ENCODE peak calls at places on chromosomes 13 and 19, in six cellular contexts. O, U, P, I, Q and K are unnamed samples.

GRCh38 chr19:47444388-47444821 is 25.1 kb upstream of the MEIS3 start:
- DNase-seq in O (no peak), U (peak), P (no peak), I (no peak), Q (no peak), K (no peak)

GRCh38 chr13:23810842-23811241 is 78.4 kb downstream of the MIPEP start:
- DNase-seq in O (no peak), U (no peak), P (no peak), I (no peak), Q (no peak), K (no peak)

GRCh38 chr13:38662362-38662761 is 24.5 kb upstream of the FREM2 start:
- DNase-seq in O (no peak), U (no peak), P (no peak), I (no peak), Q (no peak), K (no peak)

GRCh38 chr19:41799444-41800000 is 3.1 kb downstream of the CEACAM3 start:
- DNase-seq in O (no peak), U (no peak), P (no peak), I (no peak), Q (peak), K (no peak)

GRCh38 chr19:51025809-51026553 is 435 bp downstream of the KLK11 start:
- DNase-seq in O (no peak), U (no peak), P (no peak), I (no peak), Q (no peak), K (no peak)

GRCh38 chr13:84362777-84363176 is 480.5 kb upstream of the SLITRK1 start:
- DNase-seq in O (no peak), U (no peak), P (no peak), I (peak), Q (no peak), K (no peak)

GRCh38 chr13:79541426-79542049 is 60.6 kb downstream of the NDFIP2 start:
- DNase-seq in O (no peak), U (no peak), P (peak), I (peak), Q (peak), K (no peak)

GRCh38 chr19:15115080-15115479 is 7.9 kb downstream of the SYDE1 start:
- DNase-seq in O (no peak), U (no peak), P (no peak), I (peak), Q (no peak), K (no peak)

GRCh38 chr19:9313756-9314155 is 4.1 kb upstream of the ZNF699 start:
- DNase-seq in O (no peak), U (no peak), P (no peak), I (no peak), Q (no peak), K (no peak)

GRCh38 chr13:27082325-27082724 is 89.3 kb downstream of the USP12 start:
- DNase-seq in O (no peak), U (no peak), P (no peak), I (no peak), Q (no peak), K (no peak)